ENCODE peak calls at places on chromosomes 4 and X, in eight cellular contexts. V, L, O, Y, W, H, E and F are unnamed samples.

GRCh38 chr4:157242871-157243270 is 22.3 kb downstream of the GRIA2 start:
- DNase-seq in V (no peak), L (no peak), O (no peak), Y (no peak), W (no peak), H (no peak), E (no peak), F (no peak)

GRCh38 chr4:112231779-112232713 is at the start of gene AP1AR:
- DNase-seq in V (peak), L (peak), O (peak), Y (peak), W (peak), H (peak), E (peak), F (peak)

GRCh38 chr4:53537606-53538005 is 53.7 kb downstream of the LNX1 start:
- DNase-seq in V (no peak), L (no peak), O (no peak), Y (no peak), W (no peak), H (no peak), E (no peak), F (no peak)

GRCh38 chrX:37302569-37302968 is 46.6 kb upstream of the PRRG1 start:
- DNase-seq in V (no peak), L (peak), O (peak), Y (peak), W (peak), H (no peak), E (no peak), F (peak)

GRCh38 chr4:3267576-3268394 is 18.8 kb downstream of the MSANTD1 start:
- DNase-seq in V (no peak), L (no peak), O (peak), Y (no peak), W (no peak), H (no peak), E (no peak), F (peak)

GRCh38 chrX:24464498-24464835 is 619 bp upstream of the PDK3 start:
- DNase-seq in V (peak), L (no peak), O (no peak), Y (no peak), W (no peak), H (no peak), E (no peak), F (no peak)

GRCh38 chr4:83535520-83535944 is 376 bp upstream of the GPAT3 start:
- DNase-seq in V (no peak), L (no peak), O (peak), Y (peak), W (peak), H (no peak), E (no peak), F (no peak)

GRCh38 chrX:110418857-110419249 is 60.2 kb downstream of the RTL9 start:
- DNase-seq in V (no peak), L (no peak), O (no peak), Y (no peak), W (peak), H (no peak), E (no peak), F (no peak)

GRCh38 chrX:134694935-134695334 is 36.7 kb upstream of the PLAC1 start:
- DNase-seq in V (no peak), L (no peak), O (no peak), Y (no peak), W (no peak), H (no peak), E (no peak), F (no peak)

GRCh38 chrX:66046612-66047235 is 6.8 kb upstream of the VSIG4 start:
- DNase-seq in V (no peak), L (peak), O (no peak), Y (no peak), W (no peak), H (no peak), E (peak), F (no peak)

GRCh38 chr4:98448923-98449322 is 187.7 kb downstream of the RAP1GDS1 start:
- DNase-seq in V (no peak), L (no peak), O (no peak), Y (no peak), W (no peak), H (no peak), E (no peak), F (no peak)

GRCh38 chr4:81565137-81565870 is 93.6 kb upstream of the RASGEF1B start:
- DNase-seq in V (no peak), L (no peak), O (no peak), Y (no peak), W (no peak), H (no peak), E (no peak), F (no peak)

GRCh38 chrX:87664381-87664780 is 146.8 kb downstream of the KLHL4 start:
- DNase-seq in V (peak), L (peak), O (no peak), Y (no peak), W (peak), H (peak), E (no peak), F (no peak)

GRCh38 chr4:60482921-60483351 is 717.2 kb upstream of the ADGRL3 start:
- DNase-seq in V (no peak), L (no peak), O (no peak), Y (no peak), W (no peak), H (no peak), E (no peak), F (no peak)

GRCh38 chr4:56728512-56728911 is 47.4 kb upstream of the HOPX start:
- DNase-seq in V (no peak), L (peak), O (no peak), Y (no peak), W (peak), H (peak), E (no peak), F (no peak)

GRCh38 chr4:163544407-163545038 is 50.0 kb downstream of the TMA16 start:
- DNase-seq in V (peak), L (peak), O (peak), Y (peak), W (peak), H (peak), E (no peak), F (peak)

GRCh38 chr4:170374770-170375169 is 285.0 kb upstream of the AADAT start:
- DNase-seq in V (peak), L (peak), O (peak), Y (peak), W (no peak), H (peak), E (no peak), F (peak)

GRCh38 chrX:69469975-69470374 is 34.2 kb upstream of the NALF2 start:
- DNase-seq in V (no peak), L (no peak), O (no peak), Y (no peak), W (no peak), H (no peak), E (no peak), F (no peak)
- TF ChIP-seq USF2 in V (no peak), L (no peak), O (no peak), Y (no peak), W (no peak), H (no peak), E (no peak), F (no peak)

GRCh38 chr4:125735107-125735506 is 420.4 kb downstream of the FAT4 start:
- DNase-seq in V (peak), L (no peak), O (no peak), Y (peak), W (peak), H (peak), E (no peak), F (no peak)
- TF ChIP-seq USF2 in V (no peak), L (no peak), O (no peak), Y (no peak), W (no peak), H (no peak), E (no peak), F (no peak)

DNA sequence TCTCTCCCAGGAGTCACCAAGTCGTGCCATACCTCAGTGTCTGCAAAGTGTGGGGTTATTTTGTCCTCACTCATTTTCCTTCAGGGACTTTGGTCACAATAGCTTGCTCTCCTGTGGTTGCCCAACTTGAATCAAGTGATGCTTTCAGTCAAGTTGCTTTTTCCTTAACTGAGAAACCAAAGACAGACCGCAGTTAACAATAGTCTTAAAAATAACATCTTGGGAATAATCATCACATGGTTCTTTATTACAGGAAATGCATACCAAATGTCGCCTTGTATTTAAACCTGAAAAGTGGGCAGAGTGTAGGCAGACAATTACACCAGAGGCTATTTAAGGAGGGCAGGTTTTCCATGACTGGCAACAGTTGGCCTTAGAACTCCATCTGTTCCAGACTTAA is 44.5 kb upstream of the NDP start:
- DNase-seq in V (no peak), L (no peak), O (no peak), Y (no peak), W (no peak), H (no peak), E (no peak), F (no peak)
- TF ChIP-seq USF2 in V (no peak), L (no peak), O (no peak), Y (no peak), W (no peak), H (no peak), E (no peak), F (no peak)

DNA sequence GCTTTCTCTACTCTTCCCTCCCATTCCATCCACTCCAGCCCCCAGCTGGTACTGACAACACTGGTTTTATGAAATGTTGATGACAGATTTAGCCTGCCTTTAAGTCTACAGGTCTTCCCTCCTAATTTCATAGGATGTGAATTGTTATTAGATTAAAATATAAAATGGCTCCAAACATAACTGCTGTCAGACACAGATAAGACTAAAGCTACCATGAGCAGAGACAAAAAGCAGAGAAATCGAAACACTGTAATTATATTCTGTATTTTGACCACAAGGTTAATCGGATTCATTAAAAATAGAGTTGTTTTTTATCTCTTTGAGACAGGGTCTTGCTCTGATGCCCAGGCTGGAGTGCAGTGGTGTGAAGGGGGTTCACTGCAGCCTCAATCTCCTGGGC is 28.3 kb downstream of the SEC24D start:
- DNase-seq in V (peak), L (no peak), O (no peak), Y (no peak), W (no peak), H (no peak), E (no peak), F (no peak)
- TF ChIP-seq USF2 in V (no peak), L (no peak), O (no peak), Y (no peak), W (no peak), H (no peak), E (no peak), F (no peak)